ENCODE peak calls at places on chromosomes 5 and 9, in nine cellular contexts. O is tibial nerve; N is lung; X is fibroblast of lung; Q is uterus; B is CD8-positive, alpha-beta memory T cell; F is OCI-LY7; R is GM23248; A is GM12878. P is an unnamed sample.

GRCh38 chr5:122099060-122099790 is 21.2 kb upstream of the LOX start:
- DNase-seq in O (no peak), N (no peak), X (peak; percentile 88), Q (no peak), B (no peak), F (no peak), R (peak; percentile 94), A (no peak), P (no peak)

GRCh38 chr9:104094534-104095020 is 468 bp downstream of the SMC2 start:
- DNase-seq in O (no peak), N (no peak), X (peak; percentile 8), Q (no peak), B (no peak), F (no peak), R (peak; percentile 36), A (no peak), P (no peak)

GRCh38 chr5:93677344-93678021 is 63.9 kb downstream of the POU5F2 start:
- DNase-seq in O (peak; percentile 21), N (peak; percentile 31), X (peak; percentile 96), Q (peak; percentile 25), B (no peak), F (no peak), R (peak; percentile 82), A (no peak), P (peak; percentile 21)

GRCh38 chr9:12813533-12813932 is 38.7 kb downstream of the LURAP1L start:
- DNase-seq in O (no peak), N (no peak), X (no peak), Q (no peak), B (no peak), F (no peak), R (no peak), A (no peak), P (no peak)

GRCh38 chr9:130193531-130194405 is 21.6 kb downstream of the NCS1 start:
- DNase-seq in O (no peak), N (no peak), X (no peak), Q (no peak), B (no peak), F (no peak), R (no peak), A (no peak), P (no peak)

GRCh38 chr9:125142560-125143376 is 560 bp downstream of the SCAI start:
- DNase-seq in O (no peak), N (no peak), X (no peak), Q (no peak), B (no peak), F (peak; percentile 57), R (peak; percentile 17), A (no peak), P (no peak)

GRCh38 chr5:170522211-170523128 is 18.6 kb downstream of the KCNIP1 start:
- DNase-seq in O (no peak), N (no peak), X (peak; percentile 79), Q (no peak), B (no peak), F (no peak), R (peak; percentile 86), A (no peak), P (no peak)

GRCh38 chr5:145598184-145598583 is 237.0 kb downstream of the PRELID2 start:
- DNase-seq in O (no peak), N (no peak), X (no peak), Q (no peak), B (no peak), F (no peak), R (no peak), A (no peak), P (no peak)

GRCh38 chr9:4741365-4742031 is 496 bp upstream of the AK3 start:
- DNase-seq in O (no peak), N (peak; percentile 41), X (no peak), Q (no peak), B (no peak), F (peak; percentile 28), R (peak; percentile 35), A (no peak), P (peak; percentile 47)

GRCh38 chr9:109277451-109277850 is 43.4 kb downstream of the EPB41L4B start:
- DNase-seq in O (no peak), N (no peak), X (no peak), Q (no peak), B (no peak), F (no peak), R (no peak), A (no peak), P (peak; percentile 39)

GRCh38 chr5:42586625-42587024 is 163.4 kb downstream of the GHR start:
- DNase-seq in O (no peak), N (no peak), X (peak; percentile 2), Q (peak; percentile 40), B (no peak), F (no peak), R (no peak), A (no peak), P (peak; percentile 74)

GRCh38 chr5:42581845-42582244 is 158.6 kb downstream of the GHR start:
- DNase-seq in O (no peak), N (no peak), X (no peak), Q (no peak), B (no peak), F (no peak), R (no peak), A (no peak), P (no peak)

GRCh38 chr5:42579320-42579719 is 156.1 kb downstream of the GHR start:
- DNase-seq in O (no peak), N (no peak), X (no peak), Q (no peak), B (no peak), F (no peak), R (peak; percentile 28), A (no peak), P (no peak)

GRCh38 chr5:42583322-42583721 is 160.1 kb downstream of the GHR start:
- DNase-seq in O (peak; percentile 37), N (peak; percentile 39), X (peak; percentile 29), Q (peak; percentile 36), B (peak; percentile 45), F (peak; percentile 49), R (peak; percentile 63), A (peak; percentile 2), P (no peak)

DNA sequence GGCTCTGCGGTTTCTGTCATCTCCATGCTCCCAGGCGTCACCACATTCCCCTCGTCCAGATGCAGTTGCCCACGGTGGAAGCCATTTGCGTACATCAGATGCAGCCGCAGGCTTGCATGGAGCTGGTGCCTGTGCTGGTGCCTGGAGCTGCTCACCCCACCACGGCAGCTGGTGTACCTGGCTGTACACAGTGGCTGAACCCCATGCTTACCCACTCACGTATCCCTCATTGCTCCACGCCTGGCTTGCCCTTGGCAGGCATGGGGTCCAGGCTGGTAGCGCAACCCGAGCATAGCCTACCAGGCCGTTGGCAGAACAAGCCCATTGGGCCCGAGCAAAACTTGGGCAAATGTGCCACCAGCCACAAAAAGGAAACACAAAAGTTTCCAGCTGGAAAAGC is 159.5 kb downstream of the GHR start:
- DNase-seq in O (no peak), N (no peak), X (no peak), Q (no peak), B (no peak), F (no peak), R (no peak), A (no peak), P (no peak)
- H3K27ac ChIP-seq in O (no peak overlapping the region), N (no peak overlapping the region), X (no peak overlapping the region), Q (no peak overlapping the region), B (no peak overlapping the region), F (no peak overlapping the region), R (no peak overlapping the region), A (no peak overlapping the region), P (no peak overlapping the region)

GRCh38 chr5:59051938-59052337 is 469.1 kb downstream of the RAB3C start:
- DNase-seq in O (no peak), N (no peak), X (no peak), Q (no peak), B (no peak), F (no peak), R (no peak), A (no peak), P (no peak)
- H3K4me1 ChIP-seq in O (no peaks in the 10 kb centered on the region), N (no peaks in the 10 kb centered on the region), X (no peaks in the 10 kb centered on the region), Q (no peaks in the 10 kb centered on the region), B (no peaks in the 10 kb centered on the region), F (no peaks in the 10 kb centered on the region), R (no peaks in the 10 kb centered on the region), A (no peaks in the 10 kb centered on the region), P (no peaks in the 10 kb centered on the region)

GRCh38 chr9:38686923-38687322 is 33.0 kb downstream of the FAM240B start:
- DNase-seq in O (no peak), N (no peak), X (no peak), Q (no peak), B (no peak), F (no peak), R (no peak), A (no peak), P (no peak)

GRCh38 chr9:38689678-38690077 is 30.3 kb downstream of the FAM240B start:
- DNase-seq in O (no peak), N (no peak), X (peak; percentile 37), Q (peak; percentile 25), B (no peak), F (no peak), R (no peak), A (no peak), P (no peak)

GRCh38 chr9:38685535-38685934 is 34.4 kb downstream of the FAM240B start:
- DNase-seq in O (no peak), N (no peak), X (no peak), Q (no peak), B (no peak), F (no peak), R (no peak), A (no peak), P (no peak)

GRCh38 chr9:38687992-38688391 is 31.9 kb downstream of the FAM240B start:
- DNase-seq in O (no peak), N (no peak), X (no peak), Q (no peak), B (no peak), F (no peak), R (no peak), A (no peak), P (no peak)

DNA sequence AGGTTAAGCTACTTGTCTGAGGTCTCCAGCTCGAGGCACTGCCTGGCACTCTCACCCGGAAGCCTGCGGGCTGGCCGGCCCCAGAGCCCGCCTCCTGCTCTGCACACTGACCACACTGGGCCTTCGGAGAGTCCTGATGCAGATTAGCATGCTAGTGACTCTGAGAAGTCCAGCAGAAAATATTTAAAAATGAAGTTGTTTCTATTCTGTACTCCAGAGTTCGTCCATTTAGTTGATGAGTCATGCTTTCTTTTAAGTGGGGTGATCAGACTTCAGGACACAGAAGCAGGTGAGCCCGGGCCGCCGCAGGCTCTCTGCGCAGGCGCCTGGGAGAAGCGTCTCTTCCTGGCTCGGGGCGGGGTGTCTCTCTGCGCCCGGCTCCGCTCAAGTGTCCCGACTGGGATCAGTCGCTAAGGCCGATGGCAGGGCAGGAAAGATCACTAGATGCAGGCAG is 32.5 kb downstream of the FAM240B start:
- DNase-seq in O (no peak), N (peak; percentile 83), X (peak; percentile 32), Q (peak; percentile 25), B (peak; percentile 53), F (no peak), R (no peak), A (no peak), P (peak; percentile 40)
- H3K4me3 ChIP-seq in O (no peak overlapping the region), N (no peak overlapping the region), X (no peak overlapping the region), Q (no peak overlapping the region), B (no peak overlapping the region), F (no peak overlapping the region), R (no peak overlapping the region), A (no peak overlapping the region), P (peak overlapping the region; percentile 19)

DNA sequence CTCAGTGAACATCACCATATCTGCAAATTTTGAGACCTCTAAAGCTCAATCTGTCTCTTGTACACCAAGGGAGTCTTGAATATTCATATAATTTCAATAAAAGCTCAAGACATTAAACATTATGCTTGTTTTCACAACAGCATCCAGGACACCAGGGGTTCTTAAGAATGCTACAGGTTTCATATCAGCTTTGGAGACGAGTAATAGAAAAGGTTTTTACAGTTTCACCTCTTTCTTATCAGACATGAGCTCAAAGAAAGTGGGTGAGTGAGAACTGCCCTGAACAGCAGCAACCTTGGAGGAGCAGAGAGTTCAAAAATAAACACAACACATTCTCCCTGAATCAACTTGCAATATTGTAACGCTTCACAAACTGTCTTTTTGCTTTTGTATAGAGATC is 535.5 kb downstream of the PDE4D start:
- DNase-seq in O (no peak), N (no peak), X (no peak), Q (no peak), B (no peak), F (no peak), R (no peak), A (no peak), P (no peak)
- H3K27ac ChIP-seq in O (no peak overlapping the region), N (no peak overlapping the region), X (no peak overlapping the region), Q (peak overlapping the region; percentile 64), B (no peak overlapping the region), F (no peak overlapping the region), R (no peak overlapping the region), A (no peak overlapping the region), P (peak overlapping the region; percentile 86)

P was measured in left ventricle myocardium inferior.